ENCODE peak calls at places on chromosomes 16 and 17, in seven cellular contexts. One of them, this sample, is unnamed.

GRCh38 chr16:56713794-56714193 is 16.1 kb upstream of the NUP93 start:
- DNase-seq in activated naive CD4-positive, alpha-beta T cell treated with anti-CD3 and anti-CD28 coated beads, Interleukin-2, amount 10 ng/mL, durations not matched to agents 7 days and 5 days: no peak
- DNase-seq in stimulated activated CD8-positive, alpha-beta memory T cell treated with anti-CD3 and anti-CD28 coated beads, Interleukin-7, amount 100 ng/mL, for 24 hours: no peak
- DNase-seq in T-cell: no peak
- DNase-seq in pancreas: no peak
- DNase-seq in HEK293T: no peak
- DNase-seq in endothelial cell: no peak
- DNase-seq in this sample: no peak

GRCh38 chr16:50853329-50853728 is 111.4 kb downstream of the CYLD start:
- DNase-seq in T-cell: no peak
- DNase-seq in activated naive CD4-positive, alpha-beta T cell treated with anti-CD3 and anti-CD28 coated beads, Interleukin-2, amount 10 ng/mL, durations not matched to agents 7 days and 5 days: no peak
- DNase-seq in pancreas: no peak
- DNase-seq in endothelial cell: no peak
- DNase-seq in stimulated activated CD8-positive, alpha-beta memory T cell treated with anti-CD3 and anti-CD28 coated beads, Interleukin-7, amount 100 ng/mL, for 24 hours: no peak
- DNase-seq in HEK293T: no peak
- DNase-seq in this sample: no peak

GRCh38 chr16:29985271-29985811 is 10.1 kb downstream of the HIRIP3 start:
- DNase-seq in stimulated activated CD8-positive, alpha-beta memory T cell treated with anti-CD3 and anti-CD28 coated beads, Interleukin-7, amount 100 ng/mL, for 24 hours: no peak
- DNase-seq in T-cell: no peak
- DNase-seq in activated naive CD4-positive, alpha-beta T cell treated with anti-CD3 and anti-CD28 coated beads, Interleukin-2, amount 10 ng/mL, durations not matched to agents 7 days and 5 days: no peak
- DNase-seq in pancreas: no peak
- DNase-seq in endothelial cell: no peak
- DNase-seq in HEK293T: no peak
- DNase-seq in this sample: no peak

GRCh38 chr16:68792465-68793324 is 50.6 kb upstream of the TANGO6 start:
- DNase-seq in HEK293T: no peak
- DNase-seq in pancreas: no peak
- DNase-seq in stimulated activated CD8-positive, alpha-beta memory T cell treated with anti-CD3 and anti-CD28 coated beads, Interleukin-7, amount 100 ng/mL, for 24 hours: no peak
- DNase-seq in activated naive CD4-positive, alpha-beta T cell treated with anti-CD3 and anti-CD28 coated beads, Interleukin-2, amount 10 ng/mL, durations not matched to agents 7 days and 5 days: no peak
- DNase-seq in endothelial cell: no peak
- DNase-seq in T-cell: no peak
- DNase-seq in this sample: no peak

GRCh38 chr17:46020023-46020735 is 21.1 kb downstream of the STH start:
- DNase-seq in HEK293T: no peak
- DNase-seq in T-cell: peak; percentile 74
- DNase-seq in endothelial cell: no peak
- DNase-seq in pancreas: peak; percentile 53
- DNase-seq in activated naive CD4-positive, alpha-beta T cell treated with anti-CD3 and anti-CD28 coated beads, Interleukin-2, amount 10 ng/mL, durations not matched to agents 7 days and 5 days: peak; percentile 72
- DNase-seq in stimulated activated CD8-positive, alpha-beta memory T cell treated with anti-CD3 and anti-CD28 coated beads, Interleukin-7, amount 100 ng/mL, for 24 hours: peak; percentile 34
- DNase-seq in this sample: no peak

GRCh38 chr16:74718741-74719610 is 18.3 kb upstream of the MLKL start:
- DNase-seq in T-cell: no peak
- DNase-seq in pancreas: no peak
- DNase-seq in HEK293T: no peak
- DNase-seq in endothelial cell: no peak
- DNase-seq in stimulated activated CD8-positive, alpha-beta memory T cell treated with anti-CD3 and anti-CD28 coated beads, Interleukin-7, amount 100 ng/mL, for 24 hours: no peak
- DNase-seq in activated naive CD4-positive, alpha-beta T cell treated with anti-CD3 and anti-CD28 coated beads, Interleukin-2, amount 10 ng/mL, durations not matched to agents 7 days and 5 days: no peak
- DNase-seq in this sample: no peak

GRCh38 chr16:16150117-16150877 is 73.0 kb downstream of the ABCC6 start:
- DNase-seq in stimulated activated CD8-positive, alpha-beta memory T cell treated with anti-CD3 and anti-CD28 coated beads, Interleukin-7, amount 100 ng/mL, for 24 hours: no peak
- DNase-seq in T-cell: no peak
- DNase-seq in endothelial cell: no peak
- DNase-seq in HEK293T: no peak
- DNase-seq in activated naive CD4-positive, alpha-beta T cell treated with anti-CD3 and anti-CD28 coated beads, Interleukin-2, amount 10 ng/mL, durations not matched to agents 7 days and 5 days: no peak
- DNase-seq in pancreas: peak; percentile 71
- DNase-seq in this sample: no peak

GRCh38 chr17:72634621-72635020 is 457.9 kb downstream of the SLC39A11 start:
- DNase-seq in T-cell: no peak
- DNase-seq in HEK293T: no peak
- DNase-seq in endothelial cell: no peak
- DNase-seq in activated naive CD4-positive, alpha-beta T cell treated with anti-CD3 and anti-CD28 coated beads, Interleukin-2, amount 10 ng/mL, durations not matched to agents 7 days and 5 days: peak; percentile 39
- DNase-seq in pancreas: no peak
- DNase-seq in stimulated activated CD8-positive, alpha-beta memory T cell treated with anti-CD3 and anti-CD28 coated beads, Interleukin-7, amount 100 ng/mL, for 24 hours: no peak
- DNase-seq in this sample: no peak

GRCh38 chr16:5378531-5378930 is 280.9 kb upstream of the EEF2KMT start:
- DNase-seq in T-cell: no peak
- DNase-seq in stimulated activated CD8-positive, alpha-beta memory T cell treated with anti-CD3 and anti-CD28 coated beads, Interleukin-7, amount 100 ng/mL, for 24 hours: no peak
- DNase-seq in pancreas: no peak
- DNase-seq in endothelial cell: no peak
- DNase-seq in activated naive CD4-positive, alpha-beta T cell treated with anti-CD3 and anti-CD28 coated beads, Interleukin-2, amount 10 ng/mL, durations not matched to agents 7 days and 5 days: no peak
- DNase-seq in HEK293T: no peak
- DNase-seq in this sample: no peak

GRCh38 chr17:48997103-48997826 is at the start of gene IGF2BP1:
- DNase-seq in stimulated activated CD8-positive, alpha-beta memory T cell treated with anti-CD3 and anti-CD28 coated beads, Interleukin-7, amount 100 ng/mL, for 24 hours: no peak
- DNase-seq in pancreas: peak; percentile 59
- DNase-seq in HEK293T: peak; percentile 65
- DNase-seq in endothelial cell: peak; percentile 58
- DNase-seq in activated naive CD4-positive, alpha-beta T cell treated with anti-CD3 and anti-CD28 coated beads, Interleukin-2, amount 10 ng/mL, durations not matched to agents 7 days and 5 days: no peak
- DNase-seq in T-cell: no peak
- DNase-seq in this sample: peak; percentile 91

GRCh38 chr16:48462146-48462740 is 77.0 kb upstream of the SIAH1 start:
- DNase-seq in activated naive CD4-positive, alpha-beta T cell treated with anti-CD3 and anti-CD28 coated beads, Interleukin-2, amount 10 ng/mL, durations not matched to agents 7 days and 5 days: no peak
- DNase-seq in HEK293T: no peak
- DNase-seq in stimulated activated CD8-positive, alpha-beta memory T cell treated with anti-CD3 and anti-CD28 coated beads, Interleukin-7, amount 100 ng/mL, for 24 hours: no peak
- DNase-seq in T-cell: no peak
- DNase-seq in pancreas: no peak
- DNase-seq in endothelial cell: no peak
- DNase-seq in this sample: no peak